ENCODE peak calls at places on chromosomes 12 and 14, in six cellular contexts. J, K, W, U, G and R are unnamed samples.

GRCh38 chr12:124018526-124018925 is 45.5 kb downstream of the ZNF664 start:
- DNase-seq in G (no peak), U (no peak), W (no peak), K (no peak), J (no peak), R (no peak)

GRCh38 chr12:25034676-25035075 is 85.8 kb upstream of the BCAT1 start:
- DNase-seq in K (no peak), U (no peak), W (no peak), J (no peak), G (no peak), R (peak; percentile 8)

GRCh38 chr12:118063567-118064391 is 2.8 kb upstream of the WSB2 start:
- DNase-seq in G (no peak), U (no peak), J (no peak), K (no peak), W (no peak), R (no peak)

GRCh38 chr14:32224731-32225377 is 21.8 kb upstream of the RNU6-8 start:
- DNase-seq in U (peak; percentile 35), W (no peak), G (no peak), K (no peak), J (no peak), R (peak; percentile 89)

GRCh38 chr14:54444701-54445100 is 3.5 kb upstream of the CNIH1 start:
- DNase-seq in J (no peak), W (no peak), G (no peak), K (no peak), U (no peak), R (peak; percentile 74)

GRCh38 chr12:98574110-98574509 is 19.4 kb upstream of the SLC25A3 start:
- DNase-seq in G (no peak), K (no peak), J (no peak), U (no peak), W (no peak), R (peak; percentile 8)

GRCh38 chr12:57235012-57235727 is 5.7 kb downstream of the SHMT2 start:
- DNase-seq in W (no peak), J (no peak), K (peak; percentile 77), U (no peak), G (no peak), R (peak; percentile 67)

GRCh38 chr14:103741876-103742275 is 26.3 kb downstream of the ZFYVE21 start:
- DNase-seq in J (no peak), W (no peak), K (no peak), U (no peak), G (no peak), R (no peak)

GRCh38 chr14:36505193-36505815 is 14.7 kb downstream of the NKX2-1 start:
- DNase-seq in J (no peak), K (no peak), W (no peak), G (no peak), U (no peak), R (no peak)

GRCh38 chr14:37622231-37622923 is 26.9 kb downstream of the TTC6 start:
- DNase-seq in J (no peak), K (no peak), W (no peak), U (no peak), G (no peak), R (peak; percentile 47)

GRCh38 chr12:12107678-12108077 is 36.9 kb downstream of the BCL2L14 start:
- DNase-seq in U (no peak), K (no peak), G (no peak), J (no peak), W (no peak), R (no peak)
- TF ChIP-seq CTCF in U (no peak), K (no peak), G (no peak), J (no peak), W (no peak), R (no peak)

GRCh38 chr14:41482861-41483260 is 123.8 kb upstream of the LRFN5 start:
- DNase-seq in U (no peak), J (no peak), G (no peak), K (no peak), W (no peak), R (no peak)
- H3K4me3 ChIP-seq in U (no peak overlapping the region), J (no peak overlapping the region), G (no peak overlapping the region), K (no peak overlapping the region), W (no peak overlapping the region), R (no peak overlapping the region)

DNA sequence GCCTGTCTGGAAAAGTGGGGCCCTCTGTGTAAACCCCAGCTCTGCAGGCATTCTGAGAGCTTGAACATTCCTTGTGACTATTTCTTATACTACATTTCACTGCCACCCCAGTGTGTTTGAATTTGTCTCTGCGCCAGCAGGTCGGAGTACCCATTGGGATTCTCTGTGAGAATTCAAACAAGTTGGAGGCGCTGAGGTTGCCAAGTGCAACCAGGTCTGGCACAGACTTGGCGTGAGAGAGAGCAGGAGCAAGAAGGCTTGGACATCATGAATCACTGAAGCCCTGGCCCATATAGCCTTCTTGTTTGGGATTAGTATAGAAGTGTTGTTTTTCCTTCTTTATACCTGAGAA is 33.0 kb upstream of the ATP2A2 start:
- DNase-seq in J (no peak), W (no peak), U (no peak), K (no peak), G (no peak), R (no peak)
- TF ChIP-seq CTCF in J (no peak), W (no peak), U (no peak), K (no peak), G (no peak), R (no peak)

GRCh38 chr12:53454710-53455109 is 2.8 kb downstream of the PCBP2 start:
- DNase-seq in K (no peak), G (no peak), U (no peak), W (no peak), J (no peak), R (no peak)
- H3K4me3 ChIP-seq in K (peak overlapping the region; percentile 77), G (no peak overlapping the region), U (no peak overlapping the region), W (no peak overlapping the region), J (no peak overlapping the region), R (peak overlapping the region; percentile 89)

GRCh38 chr12:61923152-61923551 is 337.1 kb upstream of the USP15 start:
- DNase-seq in W (no peak), U (no peak), G (no peak), K (no peak), J (no peak), R (no peak)
- TF ChIP-seq CTCF in W (no peak), U (no peak), G (no peak), K (no peak), J (no peak), R (no peak)

DNA sequence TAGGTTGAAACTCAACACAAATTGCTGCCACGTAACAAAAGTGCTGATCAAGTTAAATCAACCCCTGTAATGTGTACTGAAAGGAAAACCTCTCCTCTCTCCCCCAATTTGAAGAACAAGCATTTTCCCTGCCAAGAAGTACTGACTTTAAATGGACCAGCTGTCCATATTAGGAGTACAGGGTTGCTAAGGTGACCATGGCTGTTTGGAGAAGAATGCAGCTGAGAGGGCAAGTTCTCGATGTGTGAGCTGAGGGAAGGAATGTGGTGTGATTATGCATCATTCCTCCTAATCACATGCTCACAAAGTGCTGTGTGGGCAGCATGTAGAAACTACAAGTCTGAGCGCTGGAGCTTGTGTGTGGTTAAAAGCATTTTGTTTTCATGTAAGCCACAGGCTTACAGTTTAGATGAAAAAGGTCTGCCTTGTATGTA is 50.9 kb upstream of the CCT2 start:
- DNase-seq in G (no peak), K (no peak), U (peak; percentile 51), W (no peak), J (peak; percentile 74), R (peak; percentile 97)
- H3K4me3 ChIP-seq in G (no peak overlapping the region), K (no peak overlapping the region), U (peak overlapping the region; percentile 14), W (no peak overlapping the region), J (no peak overlapping the region), R (no peak overlapping the region)

DNA sequence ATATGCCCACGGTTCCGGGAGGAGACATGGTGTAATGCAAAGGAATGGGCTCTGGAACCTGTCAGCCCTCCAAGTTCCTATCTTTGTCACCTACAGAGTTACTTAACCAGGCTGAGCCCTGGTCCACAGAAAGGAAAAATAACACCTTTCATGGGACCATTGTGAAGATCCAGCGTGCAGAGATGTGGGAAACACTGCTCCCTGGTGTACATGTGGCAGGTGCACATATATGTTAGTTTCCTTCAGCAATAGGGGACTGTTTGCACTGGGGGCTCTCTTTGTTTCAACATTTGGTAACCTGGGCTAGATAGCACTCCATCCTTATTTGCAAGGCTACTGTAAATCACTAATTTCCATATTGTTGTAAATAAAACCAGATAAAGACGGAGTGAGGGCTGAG is 72.3 kb downstream of the ANO2 start:
- DNase-seq in U (no peak), K (no peak), G (no peak), J (no peak), W (no peak), R (peak; percentile 40)
- TF ChIP-seq CTCF in U (no peak), K (peak; percentile 42), G (peak; percentile 25), J (no peak), W (no peak), R (peak; percentile 55)

GRCh38 chr12:66674495-66675122 is 4.3 kb downstream of the GRIP1 start:
- DNase-seq in K (no peak), G (no peak), W (no peak), U (no peak), J (no peak), R (no peak)

GRCh38 chr12:66676241-66676640 is 2.6 kb downstream of the GRIP1 start:
- DNase-seq in G (no peak), J (no peak), W (no peak), K (no peak), U (no peak), R (no peak)

GRCh38 chr12:66679441-66680069 is 679 bp upstream of the GRIP1 start:
- DNase-seq in W (no peak), G (no peak), J (no peak), U (no peak), K (no peak), R (no peak)

GRCh38 chr12:66683073-66683472 is 4.2 kb upstream of the GRIP1 start:
- DNase-seq in U (no peak), W (no peak), K (no peak), J (no peak), G (no peak), R (no peak)

DNA sequence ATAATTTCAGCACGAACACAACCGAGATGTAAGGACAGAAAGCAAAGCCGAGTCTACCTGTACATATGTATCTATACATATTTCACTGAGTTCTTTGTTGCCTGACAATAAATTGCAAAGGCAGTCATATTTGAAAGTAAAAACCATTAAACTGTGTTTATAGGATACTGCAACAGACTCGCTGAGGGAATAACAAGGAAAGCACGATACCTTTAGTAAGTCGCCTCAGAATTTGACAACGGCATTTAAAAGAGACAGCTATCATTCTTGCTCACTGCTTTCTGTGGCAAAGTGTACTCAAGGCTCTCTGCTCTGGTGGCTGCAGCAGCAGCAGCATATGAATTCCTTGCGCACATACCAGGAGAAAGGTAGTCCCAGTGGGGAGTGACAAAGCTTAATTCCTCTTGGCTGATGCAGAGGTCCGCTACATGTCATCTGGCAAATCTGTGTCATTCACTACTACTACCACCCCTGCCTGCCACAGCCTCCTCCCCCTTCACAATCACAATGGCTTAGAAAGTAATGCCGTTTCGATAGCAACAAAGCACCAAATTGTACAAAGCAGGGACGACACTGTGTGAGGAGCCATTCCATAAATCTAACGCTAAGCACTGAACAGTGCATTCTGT is at the start of gene GRIP1:
- DNase-seq in J (no peak), K (no peak), U (no peak), W (no peak), G (no peak), R (no peak)
- H3K4me3 ChIP-seq in J (no peak within 1 kb of the TSS), K (peak within 1 kb of the TSS; percentile 35), U (peak within 1 kb of the TSS; percentile 61), W (no peak within 1 kb of the TSS), G (no peak within 1 kb of the TSS), R (no peak within 1 kb of the TSS)